ENCODE peak calls at places on chromosomes 12 and 14, in six cellular contexts. H is right lobe of liver, E is GM12878, Q is ovary, R is A549, M is sigmoid colon. U is an unnamed sample.

GRCh38 chr12:9070351-9070750 is 45.4 kb downstream of the A2M start:
- DNase-seq in M (no peak), R (no peak), H (no peak), Q (no peak), E (no peak), U (no peak)

GRCh38 chr14:60734465-60735242 is at the start of gene MNAT1:
- DNase-seq in H (peak; percentile 75), Q (peak; percentile 83), M (peak; percentile 86), E (peak; percentile 56), R (peak; percentile 90), U (peak; percentile 83)

GRCh38 chr12:106956048-106956935 is 585 bp downstream of the TMEM263 start:
- DNase-seq in R (peak; percentile 90), Q (peak; percentile 86), M (peak; percentile 88), E (peak; percentile 15), H (peak; percentile 71), U (peak; percentile 69)

GRCh38 chr14:104201063-104201462 is 62.7 kb downstream of the KIF26A start:
- DNase-seq in H (no peak), R (no peak), Q (no peak), M (no peak), E (no peak), U (no peak)

GRCh38 chr14:31292962-31293616 is 85.5 kb upstream of the HECTD1 start:
- DNase-seq in E (no peak), Q (no peak), H (no peak), R (no peak), M (no peak), U (no peak)

GRCh38 chr12:98227162-98227561 is 288.2 kb upstream of the TMPO start:
- DNase-seq in R (peak; percentile 45), M (no peak), H (no peak), Q (no peak), E (no peak), U (no peak)

GRCh38 chr12:82817368-82817767 is 130.7 kb downstream of the TMTC2 start:
- DNase-seq in M (no peak), H (no peak), R (no peak), Q (no peak), E (no peak), U (no peak)

GRCh38 chr12:47504775-47505446 is 200.9 kb downstream of the RPAP3 start:
- DNase-seq in Q (no peak), E (no peak), R (no peak), M (no peak), H (no peak), U (no peak)

GRCh38 chr14:45253070-45253753 is at the start of gene MIS18BP1:
- DNase-seq in R (peak; percentile 98), H (peak; percentile 98), M (peak; percentile 96), Q (peak; percentile 93), E (peak; percentile 81), U (peak; percentile 97)
- TF ChIP-seq CTCF in R (peak; percentile 66), H (peak; percentile 53), M (peak; percentile 65), Q (peak; percentile 88), E (peak; percentile 80), U (peak; percentile 49)

GRCh38 chr12:128810182-128811127 is 13.3 kb downstream of the SLC15A4 start:
- DNase-seq in Q (no peak), E (peak; percentile 92), M (peak; percentile 78), R (no peak), H (peak; percentile 63), U (no peak)
- TF ChIP-seq POLR2A in Q (no peak), E (peak; percentile 79), M (no peak), R (no peak), H (no peak), U (no peak)

GRCh38 chr14:101706509-101707284 is 54.8 kb upstream of the PPP2R5C start:
- DNase-seq in R (no peak), E (no peak), M (no peak), H (no peak), Q (no peak), U (no peak)
- H3K27ac ChIP-seq in R (peak overlapping the region; percentile 29), E (no peak overlapping the region), M (peak overlapping the region; percentile 77), H (peak overlapping the region; percentile 35), Q (no peak overlapping the region), U (peak overlapping the region; percentile 32)

GRCh38 chr12:67624355-67624754 is 24.2 kb upstream of the DYRK2 start:
- DNase-seq in Q (no peak), H (no peak), R (no peak), E (no peak), M (no peak), U (no peak)
- TF ChIP-seq CTCF in Q (no peak), H (no peak), R (no peak), E (no peak), M (no peak), U (no peak)

DNA sequence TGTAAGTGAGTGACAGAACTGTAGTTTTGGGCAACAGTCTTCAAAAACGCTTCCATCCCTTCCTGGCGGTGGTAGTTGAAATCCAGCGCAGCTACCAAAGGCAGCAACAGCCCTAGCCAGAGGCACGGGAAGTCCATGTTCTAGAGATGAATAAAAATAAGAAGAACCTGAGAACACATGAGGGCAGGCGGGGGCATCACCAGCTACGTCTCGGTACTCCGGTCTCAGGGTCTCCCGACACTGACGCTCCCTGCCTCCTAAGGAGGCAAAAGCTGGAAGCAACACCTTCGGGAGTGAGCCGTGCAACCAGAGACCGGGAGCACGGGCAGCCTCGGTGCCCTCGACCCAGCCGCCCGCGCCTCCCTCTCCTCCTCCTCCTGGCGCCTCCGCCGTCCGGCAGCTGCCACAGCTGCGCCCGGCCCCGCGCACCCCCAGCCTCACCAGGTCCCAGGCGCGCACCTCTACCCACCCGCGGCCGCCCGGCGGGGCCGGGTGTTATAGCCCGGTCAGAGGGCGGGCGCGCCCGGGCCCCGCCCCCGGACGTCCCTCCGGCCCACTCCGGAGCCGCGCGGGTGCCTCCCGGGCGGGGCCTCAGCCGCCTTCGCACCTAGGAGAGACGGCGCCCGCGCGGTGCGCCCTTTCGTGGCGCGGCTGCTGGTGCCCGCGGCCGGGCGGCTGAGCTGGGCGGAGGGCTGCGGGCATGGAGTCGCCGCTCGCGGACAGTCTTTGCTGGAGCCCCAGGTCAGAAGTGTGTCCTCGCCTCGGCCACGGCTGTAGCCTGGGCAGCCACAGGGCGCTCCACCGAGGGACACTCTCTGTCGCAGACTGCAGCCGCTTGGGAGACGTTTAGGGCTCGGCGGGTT is at the start of gene CPM:
- DNase-seq in R (peak; percentile 62), H (peak; percentile 92), M (peak; percentile 66), E (no peak), Q (peak; percentile 78), U (peak; percentile 64)
- TF ChIP-seq POLR2A in R (peak; percentile 59), H (peak; percentile 100), M (no peak), E (no peak), Q (peak; percentile 81), U (peak; percentile 74)

DNA sequence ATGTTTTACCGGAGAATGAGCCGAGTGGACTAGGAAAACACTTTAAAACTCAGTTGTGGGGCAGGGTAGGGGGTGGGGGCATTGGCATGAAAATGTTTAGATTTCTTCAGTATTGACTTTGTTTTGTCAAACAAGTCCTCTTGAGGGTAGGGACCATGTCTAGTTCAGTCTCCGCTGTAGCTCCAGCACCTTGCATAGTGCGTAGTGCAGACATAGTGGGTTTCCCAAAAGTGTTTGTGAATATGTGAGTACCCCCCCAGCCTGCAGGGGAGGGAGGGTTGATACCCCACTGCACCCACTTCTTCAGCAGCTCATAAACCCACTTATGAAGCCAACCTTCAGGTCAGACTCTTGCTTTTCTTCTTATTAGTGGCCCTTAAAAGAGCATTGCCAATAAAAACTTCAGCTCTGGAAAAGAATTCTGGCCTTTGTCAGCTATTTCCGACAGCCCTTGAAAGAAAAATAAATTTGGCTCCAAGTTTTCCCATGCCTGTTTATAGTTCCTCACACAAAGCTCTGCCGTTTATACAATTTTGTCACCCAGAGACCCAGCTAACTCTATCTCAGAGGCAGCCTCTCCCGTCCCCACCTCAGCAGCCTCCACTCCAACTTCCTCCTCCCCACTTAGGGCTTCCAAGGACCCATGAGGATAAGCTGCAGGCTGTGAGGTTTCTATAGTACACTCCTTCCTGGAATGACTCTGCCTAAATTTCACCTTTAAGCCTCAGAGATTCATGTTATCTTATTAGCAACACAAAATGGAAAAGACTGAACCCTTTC is 71.6 kb downstream of the TTC9 start:
- DNase-seq in Q (no peak), H (no peak), M (no peak), R (no peak), E (no peak), U (no peak)
- H3K27ac ChIP-seq in Q (no peak overlapping the region), H (no peak overlapping the region), M (no peak overlapping the region), R (peak overlapping the region; percentile 61), E (peak overlapping the region; percentile 52), U (no peak overlapping the region)

DNA sequence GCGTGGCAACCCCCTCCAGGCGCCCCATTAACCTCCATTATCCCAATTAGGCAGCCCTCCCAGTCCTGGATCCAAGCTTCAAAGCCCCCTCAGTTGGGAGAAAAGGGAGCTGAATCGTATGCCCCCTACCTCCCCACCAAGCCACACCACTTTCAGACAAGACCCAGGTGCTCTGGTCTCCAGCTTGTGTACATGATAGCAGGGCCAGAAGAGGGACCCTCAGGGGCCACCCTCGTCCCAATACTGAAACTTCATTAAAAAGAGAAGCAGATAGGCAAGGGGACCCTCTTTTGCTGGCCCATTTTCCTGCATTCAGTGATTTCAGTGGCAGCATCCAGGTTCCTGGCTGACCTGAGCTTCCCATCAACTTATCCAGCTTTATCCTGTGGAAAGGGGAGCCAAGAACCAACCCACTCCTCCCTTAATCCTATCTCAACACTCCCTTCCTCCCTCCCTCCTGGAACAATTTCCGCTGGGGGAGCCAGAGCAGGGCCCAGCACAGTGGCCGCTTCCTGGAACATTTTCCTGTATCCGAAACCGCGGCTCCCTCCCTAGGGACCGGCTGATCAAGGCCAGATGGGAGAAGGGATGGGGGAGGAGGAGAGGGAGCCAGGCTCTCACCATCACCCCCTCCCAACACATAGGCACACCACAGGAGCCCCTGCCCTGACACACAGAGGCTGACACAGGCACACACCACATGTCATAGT is 9.5 kb upstream of the SP7 start:
- DNase-seq in R (no peak), E (no peak), Q (no peak), M (peak; percentile 77), H (peak; percentile 42), U (peak; percentile 21)
- TF ChIP-seq CTCF in R (no peak), E (no peak), Q (no peak), M (no peak), H (no peak), U (no peak)

GRCh38 chr14:27384124-27384523 is 786.3 kb upstream of the NOVA1 start:
- DNase-seq in Q (no peak), M (no peak), E (no peak), H (no peak), R (no peak), U (no peak)

GRCh38 chr14:27390130-27390529 is 792.3 kb upstream of the NOVA1 start:
- DNase-seq in E (no peak), R (no peak), Q (no peak), H (no peak), M (no peak), U (no peak)

GRCh38 chr14:27389402-27389801 is 791.6 kb upstream of the NOVA1 start:
- DNase-seq in H (no peak), E (no peak), M (no peak), R (no peak), Q (no peak), U (no peak)

GRCh38 chr14:27386391-27386790 is 788.6 kb upstream of the NOVA1 start:
- DNase-seq in H (no peak), M (no peak), R (no peak), E (no peak), Q (no peak), U (no peak)

DNA sequence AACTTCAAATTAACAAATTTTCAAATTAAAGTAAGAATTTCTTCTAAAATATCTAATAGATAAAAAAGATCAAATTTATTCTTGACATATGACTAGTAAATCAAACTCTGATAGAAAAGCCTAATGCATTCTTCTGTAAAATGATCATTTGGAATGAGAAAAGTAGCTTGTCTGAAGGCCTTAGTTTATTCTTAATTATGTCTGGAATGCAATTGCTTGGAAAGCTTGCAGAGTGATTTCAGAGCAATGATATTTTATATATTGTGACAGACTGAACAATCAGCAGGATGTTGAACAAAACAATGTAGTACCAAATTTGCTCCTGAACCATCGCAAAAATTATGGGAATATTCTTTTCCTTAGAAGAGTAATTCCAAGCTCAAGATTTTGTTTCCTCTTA is 789.6 kb upstream of the NOVA1 start:
- DNase-seq in H (no peak), Q (no peak), M (no peak), E (no peak), R (no peak), U (no peak)
- TF ChIP-seq POLR2A in H (no peak), Q (no peak), M (no peak), E (no peak), R (no peak), U (no peak)